ENCODE peak calls at places on chromosomes 3 and 15, in four cellular contexts. B is effector memory CD4-positive, alpha-beta T cell; F is A549; S is cardiac muscle cell. O is an unnamed sample.

GRCh38 chr3:134312072-134312872 is 61.6 kb upstream of the RYK start:
- DNase-seq in B (no peak), S (peak; percentile 75), F (no peak), O (no peak)

GRCh38 chr3:65126527-65127440 is 439.0 kb upstream of the ADAMTS9 start:
- DNase-seq in B (no peak), F (no peak), S (peak; percentile 36), O (no peak)

GRCh38 chr3:33250712-33251111 is 26.5 kb upstream of the FBXL2 start:
- DNase-seq in F (no peak), B (no peak), S (peak; percentile 32), O (no peak)

GRCh38 chr3:43747641-43748040 is 56.9 kb downstream of the ABHD5 start:
- DNase-seq in B (no peak), S (no peak), F (no peak), O (no peak)

GRCh38 chr3:20316238-20316637 is 130.2 kb upstream of the SGO1 start:
- DNase-seq in F (no peak), S (no peak), B (no peak), O (no peak)

GRCh38 chr3:149471991-149472390 is 2.5 kb upstream of the TM4SF4 start:
- DNase-seq in F (no peak), S (no peak), B (no peak), O (no peak)

GRCh38 chr15:41573396-41573795 is 14.4 kb downstream of the TYRO3 start:
- DNase-seq in F (no peak), S (no peak), B (no peak), O (no peak)

GRCh38 chr3:66441692-66442091 is 59.1 kb downstream of the LRIG1 start:
- DNase-seq in B (no peak), S (no peak), F (no peak), O (no peak)

GRCh38 chr15:48790716-48791115 is 20.2 kb downstream of the CEP152 start:
- DNase-seq in S (no peak), B (no peak), F (no peak), O (no peak)

GRCh38 chr15:22240951-22241350 is 160.6 kb downstream of the OR4M2 start:
- DNase-seq in S (no peak), B (no peak), F (no peak), O (no peak)
- H3K9me3 ChIP-seq in S (peaks cover 6% of the 10 kb centered on the region), B (no peaks in the 10 kb centered on the region), F (peaks cover 21% of the 10 kb centered on the region), O (no peaks in the 10 kb centered on the region)

DNA sequence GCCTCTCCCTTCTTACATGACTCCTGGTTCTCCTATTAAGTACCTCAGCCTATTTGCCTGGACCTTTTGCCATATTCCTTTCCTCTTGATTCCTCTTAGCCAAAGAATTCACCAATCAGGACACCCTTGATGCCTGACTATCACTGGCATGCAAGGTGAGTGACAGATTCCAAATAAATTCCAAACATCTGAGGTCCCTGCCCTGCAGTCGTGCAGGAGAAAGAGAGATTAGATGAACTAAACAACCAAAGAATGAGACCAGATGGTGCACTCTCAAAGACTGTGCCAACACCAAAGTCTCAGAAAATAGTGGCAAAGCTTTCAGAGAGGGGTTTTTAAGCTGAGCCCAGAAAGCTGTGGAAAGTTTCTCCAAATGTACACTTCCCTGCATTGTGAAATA is 4.0 kb downstream of the MKRN3 start:
- DNase-seq in B (no peak), S (no peak), F (no peak), O (no peak)
- H3K9me3 ChIP-seq in B (no peaks in the 10 kb centered on the region), S (no peaks in the 10 kb centered on the region), F (peaks cover 3% of the 10 kb centered on the region), O (no peaks in the 10 kb centered on the region)

GRCh38 chr15:25088261-25088790 is 133.5 kb downstream of the SNRPN start:
- DNase-seq in B (no peak), S (no peak), F (no peak), O (no peak)
- H3K9me3 ChIP-seq in B (peaks cover 60% of the 10 kb centered on the region), S (no peaks in the 10 kb centered on the region), F (peaks cover 2% of the 10 kb centered on the region), O (peaks cover 18% of the 10 kb centered on the region)

GRCh38 chr15:65355173-65355982 is 22.4 kb downstream of the IGDCC3 start:
- DNase-seq in B (no peak), F (no peak), S (no peak), O (no peak)
- H3K9me3 ChIP-seq in B (no peaks in the 10 kb centered on the region), F (no peaks in the 10 kb centered on the region), S (no peaks in the 10 kb centered on the region), O (no peaks in the 10 kb centered on the region)

GRCh38 chr15:55297315-55297714 is 7.7 kb upstream of the RAB27A start:
- DNase-seq in S (no peak), B (no peak), F (no peak), O (no peak)
- H3K9me3 ChIP-seq in S (no peaks in the 10 kb centered on the region), B (no peaks in the 10 kb centered on the region), F (no peaks in the 10 kb centered on the region), O (no peaks in the 10 kb centered on the region)

DNA sequence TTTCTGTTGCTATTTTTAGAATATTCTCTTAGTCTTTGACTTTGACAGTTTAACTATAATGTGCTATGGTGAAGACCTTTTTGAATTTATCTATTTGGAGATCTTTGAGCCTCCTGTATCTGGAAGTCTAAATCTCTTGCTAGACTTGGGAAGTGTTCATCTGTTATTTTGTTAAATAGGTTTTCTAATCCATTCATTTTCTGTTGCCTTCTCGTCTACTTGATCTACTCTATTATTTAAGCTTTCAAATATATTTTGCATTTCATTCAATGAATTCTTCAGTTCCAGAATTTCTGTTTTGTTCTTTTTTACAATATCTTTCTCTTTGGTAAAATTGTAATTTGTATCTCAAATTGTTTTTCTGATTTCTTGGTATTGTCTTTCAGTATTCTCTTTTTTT is 47.8 kb downstream of the LEKR1 start:
- DNase-seq in S (no peak), B (no peak), F (no peak), O (no peak)
- H3K9me3 ChIP-seq in S (no peaks in the 10 kb centered on the region), B (no peaks in the 10 kb centered on the region), F (peaks cover 49% of the 10 kb centered on the region), O (peaks cover 4% of the 10 kb centered on the region)

GRCh38 chr3:52721002-52721741 is 15.3 kb downstream of the SPCS1 start:
- DNase-seq in F (no peak), B (no peak), S (peak; percentile 29), O (no peak)

GRCh38 chr3:52723935-52724334 is 18.0 kb downstream of the SPCS1 start:
- DNase-seq in S (no peak), B (no peak), F (no peak), O (no peak)

GRCh38 chr3:52722491-52722890 is 16.6 kb downstream of the SPCS1 start:
- DNase-seq in B (no peak), S (no peak), F (no peak), O (no peak)

GRCh38 chr3:52719618-52720017 is 13.7 kb downstream of the SPCS1 start:
- DNase-seq in B (no peak), F (no peak), S (no peak), O (no peak)

DNA sequence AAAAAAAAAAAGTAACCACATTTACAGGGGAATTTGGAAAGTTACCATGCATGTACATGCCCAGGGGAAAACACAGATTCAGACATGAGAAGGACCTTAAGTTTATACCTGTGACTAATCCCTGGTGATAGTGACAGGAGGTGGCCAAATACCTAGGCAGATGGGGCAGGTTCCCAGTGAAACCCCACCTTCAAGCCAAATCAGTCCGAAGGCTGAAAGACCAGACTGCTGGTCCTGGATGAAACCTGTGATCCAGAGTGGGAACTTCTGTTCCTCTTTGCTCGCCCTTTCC is 15.8 kb downstream of the SPCS1 start:
- DNase-seq in F (no peak), B (no peak), S (no peak), O (no peak)
- H3K9me3 ChIP-seq in F (no peaks in the 10 kb centered on the region), B (no peaks in the 10 kb centered on the region), S (no peaks in the 10 kb centered on the region), O (no peaks in the 10 kb centered on the region)

GRCh38 chr15:97156739-97157265 is 803.7 kb upstream of the ARRDC4 start:
- DNase-seq in B (no peak), F (no peak), S (no peak), O (no peak)
- H3K9me3 ChIP-seq in B (no peaks in the 10 kb centered on the region), F (peaks cover 2% of the 10 kb centered on the region), S (no peaks in the 10 kb centered on the region), O (no peaks in the 10 kb centered on the region)

O was measured in T-helper 17 cell.